ENCODE peak calls at places on chromosomes 13 and 19, in four cellular contexts. P is HepG2, W is WTC11, X is K562. C is an unnamed sample.

GRCh38 chr13:41178040-41178439 is 16.3 kb downstream of the KBTBD7 start:
- DNase-seq in X (no peak), P (no peak), W (no peak), C (no peak)

GRCh38 chr13:45595968-45596367 is 19.6 kb downstream of the ERICH6B start:
- DNase-seq in W (no peak), X (no peak), P (no peak), C (no peak)

GRCh38 chr19:5621945-5622464 is 571 bp downstream of the SAFB2 start:
- DNase-seq in X (peak), P (no peak), W (no peak), C (no peak)

GRCh38 chr19:40666803-40667438 is 23.5 kb downstream of the NUMBL start:
- DNase-seq in P (no peak), W (no peak), X (no peak), C (no peak)

GRCh38 chr19:49020931-49021895 is 2.9 kb downstream of the CGB3 start:
- DNase-seq in X (peak), W (no peak), P (peak), C (no peak)

GRCh38 chr13:27374650-27375049 is 49.8 kb upstream of the GTF3A start:
- DNase-seq in P (peak), X (peak), W (peak), C (no peak)

GRCh38 chr19:33064117-33064777 is 441 bp downstream of the RHPN2 start:
- DNase-seq in X (peak), P (no peak), W (peak), C (no peak)

GRCh38 chr19:35247526-35248309 is 1.1 kb upstream of the LSR start:
- DNase-seq in P (peak), X (peak), W (peak), C (peak)

GRCh38 chr19:955803-956746 is 28.1 kb upstream of the WDR18 start:
- DNase-seq in W (peak), X (no peak), P (no peak), C (no peak)

GRCh38 chr13:95500136-95500718 is 52.3 kb upstream of the CLDN10 start:
- DNase-seq in W (no peak), P (no peak), X (no peak), C (no peak)

GRCh38 chr19:2239771-2240770 is 3.4 kb downstream of the SF3A2 start:
- DNase-seq in W (no peak), P (no peak), X (peak), C (no peak)

GRCh38 chr13:69567514-69567913 is 540.1 kb upstream of the ATXN8OS start:
- DNase-seq in P (no peak), X (no peak), W (no peak), C (no peak)

GRCh38 chr13:110705826-110706569 is at the start of gene CARS2:
- DNase-seq in X (peak), P (peak), W (peak), C (peak)

GRCh38 chr13:43990021-43990420 is 110.3 kb downstream of the LACC1 start:
- DNase-seq in X (no peak), W (no peak), P (no peak), C (no peak)

GRCh38 chr13:71712988-71713653 is 153.9 kb downstream of the DACH1 start:
- DNase-seq in P (peak), X (peak), W (peak), C (no peak)

GRCh38 chr13:78401833-78402232 is 201.5 kb downstream of the POU4F1 start:
- DNase-seq in X (no peak), W (no peak), P (no peak), C (no peak)

GRCh38 chr13:48902421-48902820 is 73.3 kb upstream of the FNDC3A start:
- DNase-seq in X (no peak), W (no peak), P (no peak), C (no peak)

GRCh38 chr19:7454998-7455397 is 33.8 kb downstream of the PEX11G start:
- DNase-seq in X (no peak), P (no peak), W (no peak), C (no peak)

GRCh38 chr19:41702208-41702651 is 6.2 kb upstream of the CEACAM5 start:
- DNase-seq in W (no peak), P (no peak), X (no peak), C (no peak)

GRCh38 chr19:10335149-10336053 is 2.1 kb upstream of the RAVER1 start:
- DNase-seq in P (no peak), W (peak), X (no peak), C (no peak)

GRCh38 chr19:10339977-10340376 is 553 bp upstream of the ICAM3 start:
- DNase-seq in W (no peak), X (no peak), P (no peak), C (no peak)

GRCh38 chr19:10343495-10343894 is 4.1 kb upstream of the ICAM3 start:
- DNase-seq in P (no peak), W (no peak), X (no peak), C (no peak)

GRCh38 chr19:10338940-10339339 is 484 bp downstream of the ICAM3 start:
- DNase-seq in W (no peak), P (no peak), X (no peak), C (no peak)

GRCh38 chr19:10339380-10339960 is at the start of gene ICAM3:
- DNase-seq in X (no peak), W (no peak), P (no peak), C (peak)
- TF ChIP-seq TCF7 in X (no peak), W (no peak), P (no peak), C (no peak)

GRCh38 chr13:80547341-80547740 is 206.4 kb upstream of the SPRY2 start:
- DNase-seq in P (no peak), W (no peak), X (no peak), C (no peak)

GRCh38 chr13:80550856-80551532 is 210.1 kb upstream of the SPRY2 start:
- DNase-seq in X (peak), P (no peak), W (no peak), C (no peak)

GRCh38 chr13:80551650-80552497 is 210.9 kb upstream of the SPRY2 start:
- DNase-seq in X (peak), W (no peak), P (no peak), C (no peak)

GRCh38 chr13:80553041-80553440 is 212.1 kb upstream of the SPRY2 start:
- DNase-seq in X (peak), P (no peak), W (no peak), C (no peak)

GRCh38 chr13:80547885-80548284 is 207.0 kb upstream of the SPRY2 start:
- DNase-seq in W (no peak), X (peak), P (no peak), C (no peak)
- TF ChIP-seq TCF7 in W (no peak), X (no peak), P (no peak), C (no peak)

GRCh38 chr13:65606622-65607021 is 1623.5 kb downstream of the PCDH9 start:
- DNase-seq in P (no peak), X (no peak), W (no peak), C (no peak)
- TF ChIP-seq TCF7 in P (no peak), X (no peak), W (no peak), C (no peak)

GRCh38 chr19:12939292-12939606 is 840 bp downstream of the CALR start:
- DNase-seq in P (no peak), X (no peak), W (no peak), C (no peak)
- TF ChIP-seq TCF7 in P (no peak), X (no peak), W (no peak), C (no peak)

GRCh38 chr19:17832443-17833208 is 11.3 kb upstream of the INSL3 start:
- DNase-seq in P (no peak), W (no peak), X (no peak), C (no peak)

GRCh38 chr19:17834350-17835181 is 13.2 kb downstream of the JAK3 start:
- DNase-seq in P (no peak), W (peak), X (peak), C (no peak)

GRCh38 chr19:17831419-17831888 is 10.1 kb upstream of the INSL3 start:
- DNase-seq in X (no peak), P (no peak), W (peak), C (no peak)

GRCh38 chr19:17829855-17830566 is 8.7 kb upstream of the INSL3 start:
- DNase-seq in W (peak), P (no peak), X (peak), C (no peak)

DNA sequence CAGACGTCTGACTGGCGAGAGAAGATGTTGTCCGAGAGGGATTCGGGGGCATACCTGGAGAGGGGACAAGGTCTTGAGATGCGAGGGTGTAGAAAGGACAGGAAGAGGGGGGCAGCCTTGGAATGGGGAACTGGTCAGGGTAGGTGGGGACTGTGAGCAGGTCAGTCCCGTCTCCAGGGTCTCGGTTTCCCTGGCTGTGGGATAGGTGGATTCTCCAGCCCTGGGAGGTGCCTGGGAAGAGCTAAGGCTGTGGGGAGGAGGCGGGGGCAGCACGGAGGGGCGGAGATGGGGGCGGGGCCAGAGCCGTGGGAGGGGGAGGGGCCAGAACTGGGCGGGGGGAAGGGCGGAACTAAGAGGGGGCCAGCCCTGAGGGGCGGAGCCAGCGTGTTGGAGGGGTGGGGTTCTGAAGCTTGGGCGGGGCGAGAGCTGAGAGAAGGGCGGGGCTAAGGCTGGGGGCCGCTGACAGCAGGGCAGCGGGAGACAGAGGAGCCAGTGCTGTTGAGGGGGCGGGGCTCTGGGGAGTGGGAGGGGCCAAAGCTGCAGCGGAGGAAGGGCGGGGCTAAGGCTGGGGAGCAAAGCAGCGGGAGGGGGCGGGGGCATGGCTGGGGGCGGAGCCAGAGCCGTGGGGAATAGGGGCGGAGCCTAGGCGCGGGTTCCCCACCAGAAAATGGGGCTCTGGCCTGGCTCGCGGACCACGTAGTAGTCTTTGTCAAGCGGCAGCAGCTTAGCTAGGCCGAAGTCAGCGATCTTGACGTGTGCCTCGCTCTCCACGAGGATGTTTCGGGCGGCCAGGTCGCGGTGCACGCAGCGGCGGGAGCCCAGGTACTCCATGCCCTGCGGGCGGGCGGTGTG is 9.5 kb upstream of the INSL3 start:
- DNase-seq in P (no peak), W (peak), X (peak), C (no peak)
- TF ChIP-seq TCF7 in P (no peak), W (no peak), X (no peak), C (no peak)

GRCh38 chr19:13057147-13057572 is 45.5 kb downstream of the LYL1 start:
- DNase-seq in W (no peak), P (peak), X (no peak), C (no peak)

GRCh38 chr19:13053761-13054604 is 48.7 kb downstream of the LYL1 start:
- DNase-seq in W (peak), P (peak), X (no peak), C (no peak)

GRCh38 chr19:13054605-13055212 is 47.9 kb downstream of the LYL1 start:
- DNase-seq in X (no peak), W (no peak), P (no peak), C (no peak)

GRCh38 chr19:13056052-13056660 is 46.5 kb downstream of the LYL1 start:
- DNase-seq in X (no peak), W (peak), P (no peak), C (no peak)

DNA sequence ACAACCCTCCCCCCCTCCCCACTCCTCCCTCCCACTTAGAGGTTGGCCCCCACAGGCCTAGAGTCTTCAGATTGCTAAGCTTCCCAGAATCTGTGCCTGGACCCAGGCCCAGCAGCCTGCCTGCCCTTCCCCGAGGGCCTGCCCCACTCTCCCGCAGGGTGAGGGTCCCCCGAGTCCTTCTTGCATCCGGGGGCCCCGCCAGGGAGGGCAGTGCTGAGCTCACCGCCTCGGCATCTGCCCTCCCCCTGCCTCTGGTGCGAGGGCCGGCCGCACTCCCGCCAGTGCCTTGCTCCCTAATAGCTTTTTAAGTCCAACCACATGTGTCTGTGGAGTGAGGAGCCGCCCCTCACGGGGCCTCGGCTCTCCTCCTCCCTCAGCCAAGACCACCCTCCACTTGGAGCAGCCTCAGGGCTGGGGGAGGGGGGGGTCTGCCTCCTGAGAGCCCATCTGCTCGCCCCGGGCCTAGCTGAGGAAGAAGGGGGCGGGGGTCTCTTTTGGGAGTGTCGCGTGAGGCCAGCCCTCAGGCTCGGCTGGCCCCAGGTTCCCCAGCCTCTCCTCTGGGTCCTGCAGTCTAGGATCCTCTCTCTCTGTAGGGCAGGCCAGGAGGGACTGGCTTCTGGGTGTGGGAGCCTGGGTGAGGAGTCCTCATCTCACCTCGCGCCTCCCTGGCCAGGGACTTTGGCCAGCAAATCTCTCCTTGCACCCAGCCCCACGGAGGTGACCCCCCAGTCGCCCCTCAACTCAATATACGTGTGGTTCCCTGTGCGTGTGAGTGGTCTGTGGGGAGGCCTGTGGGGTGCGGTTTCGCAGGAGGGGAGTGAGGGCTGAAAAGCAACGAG is 47.2 kb downstream of the LYL1 start:
- DNase-seq in P (no peak), W (peak), X (no peak), C (no peak)
- TF ChIP-seq TCF7 in P (no peak), W (no peak), X (no peak), C (no peak)

DNA sequence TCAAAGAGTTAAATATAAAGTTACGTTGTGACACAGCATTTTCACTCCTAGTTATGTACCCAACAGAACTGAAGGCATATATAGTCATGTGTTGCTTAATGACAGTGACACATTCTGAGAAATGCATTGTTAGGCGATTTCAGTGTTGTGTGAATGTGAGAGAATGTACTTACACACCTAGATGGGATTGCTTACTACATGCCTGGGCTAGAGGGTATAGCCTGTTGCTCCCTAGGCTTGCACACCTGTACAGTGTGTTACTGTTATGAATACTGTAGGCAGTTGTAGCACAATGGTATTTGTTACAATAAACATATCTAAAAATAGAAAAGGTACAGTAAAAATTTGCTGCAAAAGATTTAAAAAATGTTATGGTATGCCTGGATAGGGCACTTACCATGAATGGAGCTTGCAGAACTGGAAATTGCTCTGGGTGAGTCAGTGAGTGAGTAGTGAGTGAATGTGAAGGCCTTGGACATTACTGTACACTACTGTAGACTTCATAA is 89.2 kb downstream of the DHRS12 start:
- DNase-seq in W (no peak), P (no peak), X (no peak), C (peak)
- TF ChIP-seq TCF7 in W (no peak), P (no peak), X (no peak), C (no peak)